ENCODE peak calls at places on chromosomes 3 and 15, in six cellular contexts. J, T, C, I, X and M are unnamed samples.

GRCh38 chr3:24100694-24101402 is 155.8 kb downstream of the NR1D2 start:
- DNase-seq in I (no peak), T (no peak), C (peak; percentile 6), J (no peak), X (no peak), M (no peak)

GRCh38 chr3:107117922-107118576 is 259.2 kb upstream of the CCDC54 start:
- DNase-seq in J (peak; percentile 45), C (peak; percentile 66), I (peak; percentile 78), T (peak; percentile 59), X (peak; percentile 89), M (peak; percentile 86)

GRCh38 chr3:187166750-187167149 is 27.5 kb upstream of the RPL39L start:
- DNase-seq in T (no peak), J (no peak), C (no peak), I (no peak), X (no peak), M (no peak)

GRCh38 chr3:186181901-186182300 is 73.0 kb upstream of the ETV5 start:
- DNase-seq in I (no peak), X (no peak), C (no peak), T (no peak), J (no peak), M (no peak)

GRCh38 chr3:141076026-141076797 is 25.1 kb downstream of the SPSB4 start:
- DNase-seq in I (no peak), J (no peak), X (no peak), C (no peak), T (no peak), M (no peak)

GRCh38 chr15:36185438-36185837 is 394.0 kb upstream of the CDIN1 start:
- DNase-seq in I (no peak), X (no peak), J (no peak), T (no peak), C (no peak), M (no peak)

GRCh38 chr3:9875448-9875847 is 4.6 kb downstream of the CIDEC start:
- DNase-seq in X (no peak), I (no peak), J (no peak), C (no peak), T (no peak), M (no peak)

GRCh38 chr3:45464336-45464809 is 76.0 kb downstream of the LARS2 start:
- DNase-seq in C (no peak), J (peak; percentile 62), X (no peak), I (no peak), T (no peak), M (peak; percentile 87)

GRCh38 chr3:124083990-124084389 is 92.1 kb upstream of the ROPN1 start:
- DNase-seq in C (no peak), I (no peak), T (no peak), X (no peak), J (no peak), M (no peak)

GRCh38 chr3:193971268-193971751 is 164.6 kb upstream of the HES1 start:
- DNase-seq in X (peak; percentile 22), I (peak; percentile 81), C (no peak), J (no peak), T (no peak), M (no peak)

GRCh38 chr3:129992781-129993180 is 18.3 kb downstream of the TRH start:
- DNase-seq in J (no peak), T (no peak), I (peak; percentile 19), X (peak; percentile 23), C (peak; percentile 52), M (peak; percentile 64)

GRCh38 chr3:132255041-132255745 is 62.0 kb upstream of the ACP3 start:
- DNase-seq in C (peak; percentile 26), I (peak; percentile 82), T (no peak), X (peak; percentile 95), J (no peak), M (peak; percentile 8)

GRCh38 chr3:181764544-181764943 is 52.8 kb downstream of the SOX2 start:
- DNase-seq in T (no peak), X (no peak), C (no peak), J (no peak), I (no peak), M (no peak)

GRCh38 chr15:76994496-76994895 is 430 bp upstream of the PSTPIP1 start:
- DNase-seq in J (no peak), X (no peak), C (no peak), I (no peak), T (no peak), M (no peak)

GRCh38 chr3:118782755-118783202 is 251.9 kb downstream of the IGSF11 start:
- DNase-seq in J (no peak), I (peak; percentile 45), T (peak; percentile 34), C (no peak), X (no peak), M (no peak)
- TF ChIP-seq EZH2phosphoT487 in J (no peak), I (no peak), T (no peak), C (no peak), X (no peak), M (no peak)

DNA sequence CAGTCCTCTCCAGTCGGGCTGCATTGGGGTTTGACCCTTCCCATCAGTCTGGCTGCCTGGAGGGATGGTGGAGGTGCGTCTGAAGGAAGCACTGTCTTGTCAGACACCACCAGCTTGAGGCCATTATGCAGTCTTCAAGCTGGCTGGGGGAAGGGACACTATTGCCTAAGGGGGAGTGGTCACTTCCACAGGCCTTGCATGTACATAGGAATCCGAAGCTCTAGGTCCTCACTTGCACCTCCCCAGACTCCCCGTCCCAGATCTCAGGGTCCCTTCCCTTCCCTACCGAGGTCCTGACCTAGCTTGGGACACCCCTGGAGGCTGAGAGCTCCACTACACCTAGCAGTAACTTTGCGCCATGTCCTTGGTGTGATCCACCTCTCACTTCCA is 48.6 kb upstream of the KLF13 start:
- DNase-seq in X (no peak), C (no peak), J (no peak), I (no peak), T (no peak), M (no peak)
- TF ChIP-seq EZH2phosphoT487 in X (no peak), C (no peak), J (no peak), I (no peak), T (no peak), M (no peak)

DNA sequence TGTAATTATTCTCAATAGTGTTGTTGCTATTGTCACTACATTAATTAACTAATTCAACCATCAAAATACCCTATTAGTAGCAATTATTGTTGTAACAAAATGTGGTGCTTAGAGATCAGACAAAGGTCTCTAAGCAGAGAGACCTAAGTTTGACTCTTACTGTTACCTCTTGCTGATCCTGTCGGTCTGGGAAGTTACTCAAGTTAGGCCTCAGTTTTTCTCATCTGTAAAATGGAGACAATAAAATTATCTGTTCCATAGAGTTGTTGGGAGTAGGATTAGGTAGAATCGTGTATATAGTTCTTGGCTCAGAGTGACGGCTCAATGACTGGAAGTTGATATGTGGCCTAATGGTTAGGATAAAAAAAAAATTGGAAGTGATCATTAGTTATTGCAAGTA is 69.8 kb upstream of the ARL8B start:
- DNase-seq in T (no peak), X (no peak), J (no peak), I (no peak), C (no peak), M (no peak)
- TF ChIP-seq EZH2phosphoT487 in T (no peak), X (no peak), J (no peak), I (no peak), C (no peak), M (no peak)

GRCh38 chr15:63089260-63090043 is 32.2 kb upstream of the LACTB start:
- DNase-seq in X (peak; percentile 96), I (peak; percentile 34), J (no peak), C (peak; percentile 74), T (no peak), M (peak; percentile 70)

GRCh38 chr15:63086967-63087366 is 34.7 kb upstream of the LACTB start:
- DNase-seq in X (no peak), J (no peak), C (no peak), T (no peak), I (no peak), M (no peak)

GRCh38 chr15:63086271-63086670 is 35.4 kb upstream of the LACTB start:
- DNase-seq in T (no peak), J (no peak), C (no peak), I (no peak), X (no peak), M (no peak)

GRCh38 chr15:63090502-63091286 is 31.0 kb upstream of the LACTB start:
- DNase-seq in X (no peak), T (no peak), C (no peak), J (no peak), I (no peak), M (no peak)

DNA sequence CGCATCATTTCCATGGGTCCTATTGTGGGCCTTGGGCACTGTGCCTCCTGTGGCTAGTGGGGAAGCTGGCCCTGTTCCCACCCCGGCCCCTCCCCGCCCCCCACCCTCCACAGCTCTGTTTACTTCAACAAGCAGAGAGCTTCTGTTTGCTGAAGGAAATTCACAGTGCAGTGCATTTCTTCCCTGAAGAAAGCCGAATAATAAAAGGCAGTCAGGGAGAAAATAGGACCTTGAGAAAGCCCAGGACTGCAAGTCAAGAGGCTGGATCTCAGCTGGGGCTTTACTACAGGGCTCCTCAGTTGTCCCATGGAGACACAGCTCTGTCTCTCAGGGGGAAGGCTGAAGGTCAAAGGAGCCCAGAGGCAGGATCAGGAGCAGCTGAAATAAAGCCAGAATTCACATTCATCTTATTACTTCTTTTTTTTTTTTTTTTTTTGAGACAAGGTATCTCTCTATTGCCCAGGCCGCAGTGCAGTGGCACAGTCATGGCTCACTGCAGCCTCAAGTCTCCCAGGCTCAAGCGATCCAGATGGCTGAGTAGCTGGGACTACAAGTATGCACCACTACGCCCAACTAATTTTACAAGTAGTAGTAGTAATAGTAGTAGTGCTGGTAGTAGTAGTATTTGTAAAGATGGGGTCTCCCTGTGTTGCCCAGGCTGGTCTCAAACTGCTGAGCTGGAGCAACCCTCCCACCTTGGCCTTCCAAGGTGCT is 33.0 kb upstream of the LACTB start:
- DNase-seq in J (no peak), C (no peak), X (no peak), T (no peak), I (no peak), M (peak; percentile 43)
- TF ChIP-seq EZH2phosphoT487 in J (no peak), C (no peak), X (no peak), T (no peak), I (no peak), M (no peak)

DNA sequence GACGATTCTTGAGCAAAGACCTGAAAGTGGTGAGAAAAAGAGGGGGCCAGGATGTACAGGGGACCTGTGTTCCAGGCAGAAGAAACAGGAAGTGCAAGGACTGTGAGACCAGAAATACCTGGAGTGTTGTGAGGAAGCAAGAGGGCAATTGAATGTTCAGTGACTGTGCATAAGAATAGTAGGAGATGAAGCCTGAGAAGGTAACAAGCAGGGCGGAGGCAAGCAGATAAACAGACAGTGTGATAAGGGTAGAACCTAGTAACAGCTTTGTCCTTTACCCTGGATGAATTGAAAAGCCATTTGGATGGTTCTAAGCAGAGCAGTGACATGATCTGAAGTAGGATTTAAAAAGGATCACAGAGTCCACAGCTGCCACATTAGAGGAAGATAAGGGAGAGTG is 4.0 kb upstream of the PLOD2 start:
- DNase-seq in T (no peak), X (no peak), J (no peak), I (no peak), C (peak; percentile 36), M (no peak)
- TF ChIP-seq EZH2phosphoT487 in T (no peak), X (no peak), J (no peak), I (no peak), C (no peak), M (no peak)

DNA sequence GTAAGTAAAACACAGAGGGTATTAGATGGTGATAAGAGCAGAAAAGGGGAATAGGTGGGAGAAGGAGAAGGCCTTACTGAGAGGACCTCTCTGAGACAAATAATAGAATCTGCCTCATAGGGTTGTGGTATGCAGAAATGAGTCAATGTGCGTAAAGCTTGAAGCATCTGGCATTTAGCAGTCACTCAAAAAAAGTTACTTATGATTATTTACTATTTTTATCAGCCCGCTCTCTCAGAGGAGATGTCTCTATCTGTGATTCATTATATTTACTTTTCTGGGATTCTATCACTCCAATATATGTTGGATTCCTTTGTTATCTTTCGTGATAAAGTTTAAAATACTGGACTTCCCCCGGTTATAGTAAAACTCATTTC is 4.6 kb upstream of the TM4SF1 start:
- DNase-seq in J (no peak), C (no peak), X (peak; percentile 79), T (no peak), I (peak; percentile 81), M (no peak)
- TF ChIP-seq EZH2phosphoT487 in J (no peak), C (no peak), X (no peak), T (no peak), I (no peak), M (no peak)